ENCODE peak calls at places on chromosomes 3 and 15, in seven cellular contexts. T is AG04450, E is lower lobe of right lung, F is transverse colon, V is psoas muscle, S is fibroblast of mammary gland, L is right lobe of liver. W is an unnamed sample.

GRCh38 chr3:62238431-62238830 is 134.9 kb downstream of the FEZF2 start:
- DNase-seq in T (no peak), E (no peak), F (no peak), V (no peak), S (no peak), L (no peak), W (no peak)

GRCh38 chr3:157544501-157545139 is 41.4 kb upstream of the VEPH1 start:
- DNase-seq in T (no peak), E (no peak), F (no peak), V (no peak), S (peak; percentile 91), L (no peak), W (no peak)

GRCh38 chr3:33096103-33096868 is 660 bp downstream of the GLB1 start:
- DNase-seq in T (no peak), E (peak; percentile 85), F (peak; percentile 67), V (peak; percentile 73), S (peak; percentile 33), L (peak; percentile 60), W (no peak)

GRCh38 chr15:101104186-101104585 is 147.7 kb downstream of the CHSY1 start:
- DNase-seq in T (no peak), E (no peak), F (no peak), V (peak; percentile 2), S (no peak), L (no peak), W (no peak)

GRCh38 chr3:63625161-63625560 is 27.3 kb upstream of the SNTN start:
- DNase-seq in T (peak; percentile 63), E (no peak), F (no peak), V (no peak), S (peak; percentile 84), L (no peak), W (peak; percentile 32)

GRCh38 chr3:71891483-71891882 is 106.5 kb upstream of the PROK2 start:
- DNase-seq in T (no peak), E (no peak), F (no peak), V (no peak), S (peak; percentile 47), L (no peak), W (no peak)

GRCh38 chr3:9147215-9147895 is 102.1 kb downstream of the SRGAP3 start:
- DNase-seq in T (no peak), E (no peak), F (no peak), V (no peak), S (no peak), L (no peak), W (no peak)

GRCh38 chr3:153599685-153600084 is 437.7 kb downstream of the RAP2B start:
- DNase-seq in T (peak; percentile 65), E (no peak), F (no peak), V (no peak), S (peak; percentile 94), L (peak; percentile 48), W (peak; percentile 49)

GRCh38 chr3:114445233-114445632 is 151.4 kb downstream of the TIGIT start:
- DNase-seq in T (no peak), E (no peak), F (no peak), V (no peak), S (peak; percentile 47), L (no peak), W (no peak)

GRCh38 chr15:85394552-85395333 is 14.3 kb downstream of the AKAP13 start:
- DNase-seq in T (no peak), E (no peak), F (no peak), V (no peak), S (no peak), L (no peak), W (no peak)

GRCh38 chr3:113428581-113428980 is 12.7 kb downstream of the CFAP44 start:
- DNase-seq in T (no peak), E (no peak), F (no peak), V (no peak), S (no peak), L (no peak), W (no peak)

GRCh38 chr3:151434151-151434890 is 26.5 kb downstream of the IGSF10 start:
- DNase-seq in T (peak; percentile 69), E (no peak), F (no peak), V (no peak), S (peak; percentile 96), L (no peak), W (peak; percentile 41)

GRCh38 chr15:91049378-91050127 is 27.2 kb upstream of the VPS33B start:
- DNase-seq in T (peak; percentile 38), E (no peak), F (peak; percentile 70), V (no peak), S (peak; percentile 71), L (no peak), W (peak; percentile 46)

GRCh38 chr3:44120721-44121582 is 120.7 kb upstream of the TOPAZ1 start:
- DNase-seq in T (no peak), E (no peak), F (no peak), V (no peak), S (peak; percentile 29), L (no peak), W (no peak)

GRCh38 chr3:34178415-34178814 is 380.0 kb downstream of the PDCD6IP start:
- DNase-seq in T (no peak), E (no peak), F (no peak), V (no peak), S (peak; percentile 2), L (no peak), W (no peak)

GRCh38 chr3:49017978-49018706 is at the start of gene DALRD3:
- DNase-seq in T (no peak), E (peak; percentile 79), F (peak; percentile 73), V (peak; percentile 79), S (peak; percentile 42), L (peak; percentile 73), W (no peak)

GRCh38 chr3:175386630-175387029 is 527.5 kb downstream of the NAALADL2 start:
- DNase-seq in T (peak; percentile 49), E (no peak), F (no peak), V (no peak), S (peak; percentile 89), L (no peak), W (peak; percentile 66)

GRCh38 chr3:191958980-191959671 is 498.2 kb downstream of the PYDC2 start:
- DNase-seq in T (no peak), E (no peak), F (no peak), V (no peak), S (no peak), L (no peak), W (no peak)

GRCh38 chr3:64462203-64463120 is 225.3 kb downstream of the ADAMTS9 start:
- DNase-seq in T (peak; percentile 68), E (no peak), F (no peak), V (no peak), S (peak; percentile 92), L (no peak), W (no peak)

GRCh38 chr15:100221461-100222348 is 120.1 kb downstream of the ADAMTS17 start:
- DNase-seq in T (no peak), E (no peak), F (no peak), V (peak; percentile 80), S (no peak), L (no peak), W (no peak)

GRCh38 chr3:128970741-128971048 is 23.2 kb downstream of the CFAP92 start:
- DNase-seq in T (no peak), E (no peak), F (no peak), V (no peak), S (no peak), L (no peak), W (no peak)

GRCh38 chr15:73004462-73004861 is 47.8 kb upstream of the NEO1 start:
- DNase-seq in T (no peak), E (no peak), F (no peak), V (no peak), S (no peak), L (no peak), W (no peak)

GRCh38 chr15:69410290-69410874 is 3.8 kb upstream of the KIF23 start:
- DNase-seq in T (no peak), E (no peak), F (no peak), V (no peak), S (no peak), L (no peak), W (no peak)
- TF ChIP-seq CTCF in T (peak; percentile 35), E (no peak), F (no peak), V (peak; percentile 24), S (peak; percentile 28), L (peak; percentile 36), W (peak; percentile 44)

GRCh38 chr3:173396191-173397041 is 1.1 kb upstream of the NLGN1 start:
- DNase-seq in T (no peak), E (no peak), F (no peak), V (no peak), S (no peak), L (no peak), W (no peak)
- H3K4me3 ChIP-seq in T (peak overlapping the region; percentile 69), E (peak overlapping the region; percentile 67), F (peak overlapping the region; percentile 44), V (peak overlapping the region; percentile 73), S (peak overlapping the region; percentile 68), L (peak overlapping the region; percentile 37), W (peak overlapping the region; percentile 46)

GRCh38 chr15:47484119-47484518 is 233.2 kb upstream of the SEMA6D start:
- DNase-seq in T (no peak), E (no peak), F (no peak), V (no peak), S (no peak), L (no peak), W (no peak)

GRCh38 chr15:47486051-47486450 is 231.3 kb upstream of the SEMA6D start:
- DNase-seq in T (no peak), E (no peak), F (no peak), V (no peak), S (no peak), L (no peak), W (no peak)

GRCh38 chr15:47484997-47485396 is 232.3 kb upstream of the SEMA6D start:
- DNase-seq in T (no peak), E (no peak), F (no peak), V (no peak), S (no peak), L (no peak), W (no peak)

DNA sequence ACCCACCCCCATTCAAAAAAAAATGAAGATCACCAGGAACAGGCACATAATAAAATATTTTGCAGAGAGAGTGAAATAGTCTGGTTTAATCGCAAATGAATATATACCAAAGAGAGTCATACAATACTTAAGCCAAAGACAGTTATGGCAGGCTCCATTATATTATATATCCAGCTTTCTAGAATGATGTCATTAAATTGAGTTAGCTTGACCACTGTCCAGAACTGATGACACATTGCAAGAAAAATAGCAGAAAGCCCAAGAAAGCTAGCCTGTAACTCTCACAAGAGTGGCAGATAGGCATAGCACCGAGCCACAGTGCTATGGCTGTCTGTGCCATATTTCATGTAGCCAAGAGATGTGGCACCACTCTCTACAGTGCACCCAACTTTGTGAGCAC is 231.9 kb upstream of the SEMA6D start:
- DNase-seq in T (no peak), E (no peak), F (no peak), V (no peak), S (peak; percentile 41), L (no peak), W (no peak)
- TF ChIP-seq CTCF in T (no peak), E (no peak), F (no peak), V (no peak), S (no peak), L (no peak), W (no peak)

DNA sequence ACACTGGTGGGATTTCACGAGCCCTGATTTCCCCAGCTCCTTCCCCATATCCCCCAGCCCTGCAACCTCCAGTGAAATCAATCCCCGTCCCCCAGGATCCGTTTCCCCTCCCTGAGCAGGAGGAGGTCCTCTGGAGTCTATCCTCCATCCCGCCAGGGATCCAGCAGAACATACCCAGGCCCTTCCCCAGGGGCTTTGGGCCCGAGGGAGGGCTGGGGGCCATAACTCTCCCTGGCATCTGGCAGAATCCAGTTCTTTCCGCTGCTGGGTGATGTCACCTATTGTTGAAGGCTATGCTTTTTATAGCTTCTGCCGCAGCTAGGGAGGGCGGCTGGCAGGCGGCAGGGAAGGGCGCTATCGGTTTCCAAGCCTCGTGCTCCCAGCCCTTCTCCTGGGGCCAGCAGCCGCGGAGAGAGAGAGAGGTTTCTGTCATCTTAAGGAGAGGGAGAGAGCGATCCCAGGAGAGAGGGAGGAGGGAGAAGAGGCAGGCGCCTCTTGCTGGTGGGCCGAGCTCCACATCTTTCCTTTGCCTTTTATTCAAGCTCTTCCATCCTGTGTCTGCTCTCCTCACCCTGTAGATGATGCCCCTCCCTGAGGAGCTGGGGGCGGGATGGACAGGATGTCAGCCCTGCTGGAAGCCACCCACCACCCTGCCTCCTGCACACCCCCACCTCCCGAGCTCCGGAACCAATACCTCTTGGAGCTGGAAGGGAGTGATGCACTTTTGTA is 120.1 kb downstream of the ANP32A start:
- DNase-seq in T (peak; percentile 11), E (no peak), F (peak; percentile 20), V (peak; percentile 83), S (peak; percentile 22), L (no peak), W (peak; percentile 22)
- H3K4me3 ChIP-seq in T (no peak overlapping the region), E (peak overlapping the region; percentile 10), F (no peak overlapping the region), V (peak overlapping the region; percentile 21), S (no peak overlapping the region), L (no peak overlapping the region), W (no peak overlapping the region)